ENCODE peak calls at places on chromosomes 6 and 20, in seven cellular contexts. D is GM04504, Y is mucosa of descending colon, R is EH, X is NCI-H460, V is GM04503, T is fibroblast of pulmonary artery. J is an unnamed sample.
A peak's percentile ranks its signal among the peaks of the same experiment; 100 is the strongest.

GRCh38 chr20:21571841-21572690 is 58.2 kb upstream of the NKX2-2 start:
- DNase-seq in D (no peak), Y (no peak), R (peak; percentile 4), X (peak; percentile 14), V (no peak), T (peak; percentile 7), J (peak; percentile 50)

GRCh38 chr6:116385462-116385807 is 14.7 kb downstream of the DSE start:
- DNase-seq in D (no peak), Y (no peak), R (peak; percentile 80), X (no peak), V (no peak), T (peak; percentile 65), J (peak; percentile 40)

GRCh38 chr6:13044390-13044789 is 283.9 kb downstream of the TBC1D7 start:
- DNase-seq in D (no peak), Y (no peak), R (peak; percentile 18), X (no peak), V (no peak), T (peak; percentile 18), J (peak; percentile 9)

GRCh38 chr6:56361812-56362211 is 114.4 kb upstream of the COL21A1 start:
- DNase-seq in D (no peak), Y (no peak), R (no peak), X (no peak), V (no peak), T (peak; percentile 61), J (no peak)

GRCh38 chr6:16130437-16130891 is 1.6 kb downstream of the MYLIP start:
- DNase-seq in D (no peak), Y (no peak), R (no peak), X (no peak), V (no peak), T (no peak), J (peak; percentile 65)

GRCh38 chr20:10061641-10062040 is 26.9 kb downstream of the ANKEF1 start:
- DNase-seq in D (no peak), Y (no peak), R (no peak), X (no peak), V (no peak), T (no peak), J (peak; percentile 95)

GRCh38 chr20:48797275-48797825 is 30.4 kb downstream of the PREX1 start:
- DNase-seq in D (no peak), Y (no peak), R (no peak), X (no peak), V (no peak), T (no peak), J (no peak)

GRCh38 chr6:111591901-111592461 is 13.7 kb downstream of the TRAF3IP2 start:
- DNase-seq in D (peak; percentile 70), Y (no peak), R (peak; percentile 89), X (no peak), V (peak; percentile 81), T (no peak), J (peak; percentile 19)

GRCh38 chr20:19934792-19935491 is 82.2 kb upstream of the NAA20 start:
- DNase-seq in D (no peak), Y (peak; percentile 66), R (no peak), X (no peak), V (no peak), T (no peak), J (peak; percentile 76)

GRCh38 chr6:113680351-113680750 is 176.8 kb upstream of the MARCKS start:
- DNase-seq in D (no peak), Y (no peak), R (no peak), X (no peak), V (no peak), T (no peak), J (no peak)

GRCh38 chr6:47308674-47309325 is 905 bp downstream of the TNFRSF21 start:
- DNase-seq in D (peak; percentile 10), Y (peak; percentile 59), R (peak; percentile 28), X (no peak), V (no peak), T (no peak), J (peak; percentile 77)

GRCh38 chr6:120869397-120869796 is 464.9 kb downstream of the TBC1D32 start:
- DNase-seq in D (no peak), Y (no peak), R (no peak), X (no peak), V (no peak), T (peak; percentile 2), J (no peak)

GRCh38 chr6:28980797-28981390 is 24.2 kb downstream of the ZNF311 start:
- DNase-seq in D (peak; percentile 27), Y (no peak), R (peak; percentile 81), X (peak; percentile 70), V (no peak), T (peak; percentile 83), J (peak; percentile 84)

GRCh38 chr20:25867776-25868649 is 171.4 kb upstream of the ZNF337 start:
- DNase-seq in D (no peak), Y (no peak), R (peak; percentile 82), X (peak; percentile 37), V (no peak), T (peak; percentile 79), J (peak; percentile 26)

GRCh38 chr6:97422171-97422570 is 139.2 kb upstream of the MMS22L start:
- DNase-seq in D (no peak), Y (no peak), R (no peak), X (no peak), V (no peak), T (no peak), J (no peak)

GRCh38 chr6:42961020-42961470 is 491 bp downstream of the GNMT start:
- DNase-seq in D (no peak), Y (no peak), R (no peak), X (no peak), V (no peak), T (no peak), J (peak; percentile 46)

GRCh38 chr6:28766426-28766825 is 157.4 kb downstream of the TRIM27 start:
- DNase-seq in D (no peak), Y (no peak), R (no peak), X (no peak), V (no peak), T (no peak), J (no peak)

GRCh38 chr6:36938536-36938935 is 16.0 kb upstream of the PI16 start:
- DNase-seq in D (no peak), Y (no peak), R (peak; percentile 77), X (no peak), V (peak; percentile 47), T (peak; percentile 94), J (no peak)

GRCh38 chr20:60249436-60249835 is 291.2 kb downstream of the CDH26 start:
- DNase-seq in D (peak; percentile 80), Y (no peak), R (peak; percentile 98), X (peak; percentile 26), V (peak; percentile 83), T (peak; percentile 53), J (no peak)

GRCh38 chr6:704037-704436 is 11.1 kb upstream of the EXOC2 start:
- DNase-seq in D (no peak), Y (no peak), R (no peak), X (no peak), V (no peak), T (no peak), J (peak; percentile 76)

GRCh38 chr6:113585246-113585645 is 271.9 kb upstream of the MARCKS start:
- DNase-seq in D (no peak), Y (no peak), R (no peak), X (no peak), V (no peak), T (no peak), J (no peak)

GRCh38 chr6:165820934-165821333 is 157.9 kb upstream of the PDE10A start:
- DNase-seq in D (no peak), Y (no peak), R (no peak), X (no peak), V (no peak), T (no peak), J (no peak)

GRCh38 chr6:27250955-27251671 is 3.6 kb downstream of the PRSS16 start:
- DNase-seq in D (no peak), Y (peak; percentile 96), R (peak; percentile 47), X (peak; percentile 73), V (no peak), T (peak; percentile 30), J (peak; percentile 89)

GRCh38 chr6:122374307-122374706 is 25.1 kb upstream of the HSF2 start:
- DNase-seq in D (no peak), Y (no peak), R (no peak), X (no peak), V (no peak), T (no peak), J (no peak)

GRCh38 chr6:149334201-149334600 is 16.7 kb downstream of the TAB2 start:
- DNase-seq in D (no peak), Y (no peak), R (peak; percentile 62), X (no peak), V (no peak), T (peak; percentile 65), J (no peak)

GRCh38 chr6:170114956-170115855 is 175.7 kb downstream of the DLL1 start:
- DNase-seq in D (no peak), Y (no peak), R (no peak), X (no peak), V (no peak), T (no peak), J (peak; percentile 92)

GRCh38 chr6:76792394-76792793 is 670.9 kb downstream of the HTR1B start:
- DNase-seq in D (peak; percentile 10), Y (no peak), R (peak; percentile 42), X (no peak), V (peak; percentile 22), T (peak; percentile 30), J (no peak)

GRCh38 chr6:134741193-134741521 is 208.7 kb downstream of the ALDH8A1 start:
- DNase-seq in D (no peak), Y (no peak), R (no peak), X (no peak), V (no peak), T (no peak), J (peak; percentile 15)

GRCh38 chr6:37648465-37649330 is 49.0 kb downstream of the MDGA1 start:
- DNase-seq in D (no peak), Y (no peak), R (no peak), X (no peak), V (no peak), T (no peak), J (no peak)

GRCh38 chr6:19995575-19996257 is 158.5 kb downstream of the ID4 start:
- DNase-seq in D (no peak), Y (no peak), R (no peak), X (no peak), V (no peak), T (no peak), J (peak; percentile 18)

GRCh38 chr20:20457392-20458126 is 89.7 kb downstream of the INSM1 start:
- DNase-seq in D (no peak), Y (no peak), R (peak; percentile 43), X (no peak), V (no peak), T (peak; percentile 11), J (peak; percentile 92)

GRCh38 chr6:70456725-70457124 is 43.4 kb downstream of the FAM135A start:
- DNase-seq in D (no peak), Y (no peak), R (no peak), X (no peak), V (no peak), T (no peak), J (no peak)

GRCh38 chr20:31822421-31823330 is 3.5 kb downstream of the MYLK2 start:
- DNase-seq in D (peak; percentile 27), Y (peak; percentile 74), R (peak; percentile 80), X (peak; percentile 43), V (no peak), T (peak; percentile 63), J (peak; percentile 98)

GRCh38 chr6:167543602-167544506 is 219.0 kb downstream of the TTLL2 start:
- DNase-seq in D (no peak), Y (no peak), R (no peak), X (no peak), V (no peak), T (peak; percentile 79), J (no peak)

J was measured in NCI-H69.